ENCODE peak calls at places on chromosomes 16 and 17, in four cellular contexts. E is mucosa of descending colon, O is GM13977, B is heart right ventricle. N is an unnamed sample.

GRCh38 chr16:85820604-85821372 is 21.3 kb downstream of the COX4I1 start:
- DNase-seq in E (peak), O (no peak), B (no peak), N (no peak)

GRCh38 chr16:55502801-55503366 is 6.0 kb upstream of the LPCAT2 start:
- DNase-seq in E (peak), O (peak), B (peak), N (peak)

GRCh38 chr17:73909156-73909555 is 264.9 kb upstream of the SDK2 start:
- DNase-seq in E (no peak), O (no peak), B (no peak), N (peak)

GRCh38 chr17:74181341-74181740 is 22.1 kb upstream of the RPL38 start:
- DNase-seq in E (no peak), O (no peak), B (no peak), N (peak)

GRCh38 chr16:29825145-29826044 is 5.1 kb downstream of the MVP start:
- DNase-seq in E (peak), O (peak), B (peak), N (peak)

GRCh38 chr16:75222271-75222783 is 3.5 kb downstream of the CTRB1 start:
- DNase-seq in E (no peak), O (no peak), B (no peak), N (no peak)

GRCh38 chr16:4021070-4021779 is 95.0 kb downstream of the ADCY9 start:
- DNase-seq in E (peak), O (no peak), B (no peak), N (no peak)

GRCh38 chr16:23554536-23554935 is 2.6 kb downstream of the EARS2 start:
- DNase-seq in E (no peak), O (no peak), B (no peak), N (no peak)

GRCh38 chr17:63675231-63675606 is 24.7 kb downstream of the LIMD2 start:
- DNase-seq in E (no peak), O (no peak), B (peak), N (no peak)

GRCh38 chr17:29166507-29166887 is 13.7 kb downstream of the MYO18A start:
- DNase-seq in E (no peak), O (no peak), B (no peak), N (no peak)

GRCh38 chr17:48720263-48721008 is 1.9 kb downstream of the PRAC1 start:
- DNase-seq in E (no peak), O (no peak), B (no peak), N (no peak)

GRCh38 chr16:49000594-49000993 is 281.0 kb downstream of the CBLN1 start:
- DNase-seq in E (no peak), O (no peak), B (no peak), N (no peak)

GRCh38 chr16:85235988-85236831 is 123.9 kb upstream of the CIBAR2 start:
- DNase-seq in E (peak), O (peak), B (peak), N (peak)

GRCh38 chr16:11632455-11632921 is 35.8 kb upstream of the SNN start:
- DNase-seq in E (peak), O (no peak), B (peak), N (no peak)

GRCh38 chr16:85362443-85362842 is 250.2 kb upstream of the CIBAR2 start:
- DNase-seq in E (no peak), O (no peak), B (no peak), N (no peak)

GRCh38 chr17:5943232-5943631 is 126.9 kb upstream of the WSCD1 start:
- DNase-seq in E (no peak), O (no peak), B (no peak), N (no peak)

GRCh38 chr17:11564483-11565380 is 33.5 kb upstream of the DNAH9 start:
- DNase-seq in E (no peak), O (no peak), B (peak), N (no peak)

GRCh38 chr16:71954699-71955195 is 45.5 kb downstream of the PKD1L3 start:
- DNase-seq in E (no peak), O (no peak), B (no peak), N (peak)

GRCh38 chr16:89024546-89024945 is 47.5 kb upstream of the CBFA2T3 start:
- DNase-seq in E (peak), O (no peak), B (no peak), N (no peak)

GRCh38 chr17:43645765-43646481 is 15.8 kb downstream of the MEOX1 start:
- DNase-seq in E (peak), O (no peak), B (peak), N (no peak)

GRCh38 chr17:40092581-40092980 is 7.8 kb downstream of the NR1D1 start:
- DNase-seq in E (no peak), O (no peak), B (no peak), N (no peak)

GRCh38 chr17:27459433-27459832 is 3.2 kb downstream of the KSR1 start:
- DNase-seq in E (no peak), O (no peak), B (no peak), N (no peak)

GRCh38 chr16:16073884-16074781 is 124.7 kb downstream of the ABCC1 start:
- DNase-seq in E (no peak), O (no peak), B (no peak), N (no peak)

GRCh38 chr16:31132303-31132978 is 3.1 kb downstream of the PRSS8 start:
- DNase-seq in E (no peak), O (no peak), B (no peak), N (no peak)

GRCh38 chr17:69435986-69436696 is 21.6 kb downstream of the MAP2K6 start:
- DNase-seq in E (no peak), O (no peak), B (no peak), N (no peak)

GRCh38 chr16:56199164-56199563 is 7.9 kb downstream of the GNAO1 start:
- DNase-seq in E (no peak), O (peak), B (no peak), N (peak)

GRCh38 chr17:3750926-3751325 is 27.2 kb downstream of the HASPIN start:
- DNase-seq in E (peak), O (no peak), B (no peak), N (no peak)

GRCh38 chr17:12996357-12996756 is 21.5 kb downstream of the ELAC2 start:
- DNase-seq in E (no peak), O (no peak), B (no peak), N (no peak)

GRCh38 chr16:56032072-56032471 is 156.9 kb upstream of the CES5A start:
- DNase-seq in E (no peak), O (no peak), B (no peak), N (no peak)

GRCh38 chr16:49462989-49463371 is 89.4 kb downstream of the C16orf78 start:
- DNase-seq in E (no peak), O (no peak), B (no peak), N (no peak)

GRCh38 chr16:2090819-2091721 is 43.3 kb downstream of the TSC2 start:
- DNase-seq in E (peak), O (no peak), B (peak), N (peak)

GRCh38 chr17:39239640-39240314 is 14.0 kb upstream of the STAC2 start:
- DNase-seq in E (peak), O (peak), B (no peak), N (peak)

GRCh38 chr16:53817117-53817516 is 113.2 kb downstream of the FTO start:
- DNase-seq in E (no peak), O (no peak), B (no peak), N (no peak)

DNA sequence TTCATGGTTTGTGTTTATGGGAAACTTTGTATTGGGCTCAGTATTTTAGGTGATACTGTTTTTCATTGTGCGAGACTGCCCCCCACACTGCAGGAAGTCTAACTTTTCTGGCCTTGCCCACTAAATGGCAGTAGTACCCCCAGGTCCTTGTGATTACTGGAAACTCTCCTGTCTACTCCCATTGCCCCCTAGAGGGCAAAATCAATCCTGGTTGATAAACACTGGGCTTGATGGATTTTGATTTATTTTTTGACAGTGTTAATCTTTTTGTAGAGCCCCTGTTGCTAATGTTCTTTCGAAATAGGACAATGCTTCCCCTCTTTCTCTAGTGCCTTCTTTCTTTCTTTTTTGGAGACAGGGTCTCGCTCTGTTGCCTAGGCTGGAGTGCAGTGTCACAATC is 15.5 kb downstream of the METTL9 start:
- DNase-seq in E (no peak), O (no peak), B (no peak), N (no peak)
- TF ChIP-seq CTCF in E (no peak), O (no peak), B (no peak), N (no peak)

GRCh38 chr16:68235105-68235881 is 634 bp downstream of the ESRP2 start:
- DNase-seq in E (peak), O (no peak), B (no peak), N (no peak)
- TF ChIP-seq CTCF in E (no peak), O (no peak), B (no peak), N (no peak)

GRCh38 chr17:17603178-17603894 is 11.8 kb upstream of the PEMT start:
- DNase-seq in E (no peak), O (no peak), B (no peak), N (no peak)
- TF ChIP-seq CTCF in E (no peak), O (no peak), B (no peak), N (no peak)

DNA sequence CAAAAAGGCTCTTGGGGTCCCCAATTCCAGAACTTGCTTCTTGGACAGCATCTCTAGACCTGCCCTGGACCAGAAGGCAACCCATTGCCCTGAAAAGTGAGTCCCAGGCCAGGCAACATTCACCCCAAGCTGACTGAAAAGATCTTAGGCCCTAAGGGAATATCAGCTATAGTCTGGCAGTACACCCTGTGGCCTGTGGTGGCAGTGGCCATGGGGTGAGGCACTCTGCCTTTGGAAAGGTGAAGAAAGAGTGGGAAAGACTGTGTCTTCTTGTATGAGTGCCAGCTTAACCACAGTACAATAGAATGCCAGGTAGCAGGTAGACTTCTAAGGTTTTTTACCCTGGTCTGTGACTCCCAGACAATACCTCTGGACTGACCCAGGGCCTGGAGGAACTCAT is 564.5 kb downstream of the CDH8 start:
- DNase-seq in E (no peak), O (no peak), B (no peak), N (no peak)
- TF ChIP-seq CTCF in E (no peak), O (no peak), B (no peak), N (no peak)

GRCh38 chr16:19659554-19659953 is 58.5 kb downstream of the KNOP1 start:
- DNase-seq in E (no peak), O (no peak), B (no peak), N (no peak)
- TF ChIP-seq CTCF in E (no peak), O (no peak), B (no peak), N (no peak)

GRCh38 chr17:75854111-75854748 is 905 bp downstream of the WBP2 start:
- DNase-seq in E (no peak), O (no peak), B (no peak), N (no peak)

GRCh38 chr17:75855310-75856061 is at the start of gene WBP2:
- DNase-seq in E (peak), O (peak), B (peak), N (peak)

GRCh38 chr17:75853410-75853809 is 1.7 kb downstream of the WBP2 start:
- DNase-seq in E (no peak), O (no peak), B (no peak), N (no peak)

GRCh38 chr17:75854881-75855309 is 240 bp downstream of the WBP2 start:
- DNase-seq in E (no peak), O (no peak), B (no peak), N (no peak)

DNA sequence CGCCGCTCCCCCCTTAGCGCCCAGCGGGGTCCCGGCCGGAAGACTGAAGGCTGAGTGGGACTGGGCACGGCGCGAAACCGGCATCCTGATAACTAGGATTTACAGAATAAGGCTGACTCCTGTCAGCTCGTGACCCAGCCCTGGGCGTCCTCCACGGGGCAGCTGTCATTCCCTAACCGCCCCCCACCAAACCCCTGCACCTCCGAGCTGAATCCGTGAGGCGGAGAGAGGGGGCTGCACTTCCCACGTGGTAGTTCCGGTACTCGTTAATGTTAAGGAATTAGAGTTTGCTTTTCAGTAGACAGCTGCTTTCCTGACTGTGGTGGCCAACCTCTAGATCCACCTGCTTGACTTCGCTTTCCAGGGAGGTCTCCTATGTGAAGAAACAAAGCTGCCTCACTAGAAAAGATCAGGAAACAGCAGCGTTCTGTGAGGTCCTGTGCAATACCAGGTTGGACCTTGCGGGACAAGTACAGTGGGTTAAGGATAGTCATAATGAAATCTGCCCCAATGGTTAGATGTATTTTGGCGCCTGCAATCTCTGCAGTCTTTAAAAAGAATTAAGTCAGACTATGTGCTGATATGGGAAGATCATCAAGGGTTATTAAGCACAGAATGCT is 1.0 kb upstream of the WBP2 start:
- DNase-seq in E (no peak), O (no peak), B (no peak), N (no peak)
- TF ChIP-seq CTCF in E (no peak), O (peak), B (no peak), N (no peak)

DNA sequence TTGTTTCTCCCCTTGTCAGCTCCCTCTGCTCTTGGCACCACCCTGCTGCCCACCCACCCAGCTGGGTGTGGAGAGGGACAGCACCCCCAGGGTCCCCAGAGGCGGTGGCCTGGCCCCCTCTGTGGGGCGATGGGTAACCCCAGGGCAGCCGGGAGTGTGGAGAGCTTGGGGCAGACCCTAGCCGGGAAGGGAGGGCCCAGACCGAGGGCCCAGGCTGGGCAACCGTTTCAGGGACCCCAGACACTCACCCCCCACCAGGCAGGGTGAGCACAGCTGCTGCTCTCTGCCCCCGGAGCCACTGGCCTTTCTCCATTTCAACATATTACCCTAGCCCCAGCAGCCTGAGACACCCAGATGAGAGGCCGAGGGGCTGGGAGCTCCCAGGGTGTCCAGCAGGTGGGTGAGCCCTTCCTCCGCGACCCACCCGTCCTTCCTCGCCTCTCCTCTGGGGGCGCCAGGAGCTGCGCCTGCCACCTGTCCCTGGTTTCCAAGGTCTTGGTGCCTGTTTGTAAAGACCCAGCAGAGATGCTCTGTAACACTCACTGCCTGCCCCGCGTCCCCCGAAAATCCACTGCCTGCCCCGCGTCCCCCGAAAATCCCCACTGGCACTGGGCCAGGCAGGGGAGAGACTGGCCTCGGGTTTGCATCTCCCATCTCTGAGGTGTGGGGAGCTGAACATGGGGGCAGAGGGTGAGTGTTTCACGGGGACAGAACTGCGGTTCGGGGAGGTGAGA is 45.4 kb downstream of the BAHCC1 start:
- DNase-seq in E (no peak), O (peak), B (no peak), N (peak)
- TF ChIP-seq CTCF in E (peak), O (peak), B (no peak), N (peak)

GRCh38 chr17:72388765-72389473 is 268.1 kb downstream of the SOX9 start:
- DNase-seq in E (no peak), O (no peak), B (no peak), N (no peak)
- TF ChIP-seq CTCF in E (no peak), O (peak), B (no peak), N (no peak)

N was measured in GM13976.